ENCODE peak calls at places on chromosomes 12 and 14, in nine cellular contexts. C, Z, S, H, W, M, O, X and B are unnamed samples.

GRCh38 chr14:65344011-65344410 is 68.5 kb upstream of the FUT8 start:
- DNase-seq in O (no peak), W (no peak), C (no peak), S (no peak), Z (no peak), H (no peak), X (no peak), M (no peak), B (no peak)

GRCh38 chr12:110269622-110270124 is 11.4 kb upstream of the ATP2A2 start:
- DNase-seq in X (no peak), W (no peak), S (no peak), H (no peak), M (peak; percentile 42), Z (no peak), C (no peak), O (no peak), B (no peak)

GRCh38 chr14:33676135-33676566 is 274.7 kb downstream of the EGLN3 start:
- DNase-seq in C (peak; percentile 84), M (peak; percentile 88), W (peak; percentile 29), Z (no peak), X (peak; percentile 46), S (peak; percentile 64), H (no peak), O (no peak), B (no peak)

GRCh38 chr14:54567634-54568561 is 970 bp downstream of the SAMD4A start:
- DNase-seq in O (peak; percentile 42), H (peak; percentile 28), X (peak; percentile 59), S (peak; percentile 34), C (peak; percentile 33), W (peak; percentile 37), Z (peak; percentile 50), M (peak; percentile 81), B (peak; percentile 44)

GRCh38 chr12:87779016-87779415 is 250.2 kb downstream of the C12orf50 start:
- DNase-seq in W (no peak), O (no peak), H (no peak), X (no peak), M (no peak), S (no peak), Z (no peak), C (no peak), B (no peak)

GRCh38 chr14:33992274-33993050 is 41.6 kb upstream of the EGLN3 start:
- DNase-seq in X (no peak), C (no peak), S (no peak), M (no peak), Z (no peak), H (no peak), W (no peak), O (no peak), B (no peak)

GRCh38 chr12:44647891-44648690 is 228.0 kb downstream of the NELL2 start:
- DNase-seq in S (no peak), M (peak; percentile 33), O (no peak), H (no peak), W (no peak), Z (no peak), C (no peak), X (no peak), B (no peak)

GRCh38 chr12:78403681-78404080 is 460.9 kb upstream of the SYT1 start:
- DNase-seq in W (no peak), O (no peak), H (no peak), Z (no peak), S (no peak), C (no peak), X (no peak), M (no peak), B (no peak)

GRCh38 chr12:95608252-95609033 is 57.2 kb upstream of the USP44 start:
- DNase-seq in O (peak; percentile 62), W (peak; percentile 69), S (no peak), X (no peak), Z (no peak), M (peak; percentile 67), C (no peak), H (no peak), B (no peak)

GRCh38 chr12:77097846-77098245 is 32.5 kb upstream of the E2F7 start:
- DNase-seq in H (no peak), M (no peak), S (no peak), O (no peak), C (no peak), W (no peak), Z (no peak), X (no peak), B (no peak)

GRCh38 chr14:65226824-65227604 is 124.7 kb upstream of the MAX start:
- DNase-seq in C (no peak), H (no peak), S (no peak), Z (no peak), W (no peak), X (no peak), M (no peak), O (peak; percentile 11), B (no peak)

GRCh38 chr12:51321882-51322281 is 2.1 kb downstream of the BIN2 start:
- DNase-seq in S (no peak), C (no peak), Z (no peak), M (no peak), H (no peak), X (no peak), O (no peak), W (no peak), B (no peak)

GRCh38 chr12:1882850-1883470 is 35.5 kb downstream of the CACNA2D4 start:
- DNase-seq in M (no peak), H (no peak), W (no peak), Z (no peak), X (no peak), C (no peak), O (no peak), S (no peak), B (no peak)

GRCh38 chr14:98932436-98933325 is 339.3 kb downstream of the BCL11B start:
- DNase-seq in O (no peak), W (no peak), S (no peak), M (no peak), Z (no peak), H (no peak), C (no peak), X (no peak), B (no peak)

GRCh38 chr14:31582286-31582691 is 21.1 kb downstream of the NUBPL start:
- DNase-seq in W (no peak), O (no peak), C (no peak), X (no peak), S (no peak), Z (no peak), M (no peak), H (no peak), B (no peak)

GRCh38 chr12:51590347-51591019 is 550 bp upstream of the SCN8A start:
- DNase-seq in Z (peak; percentile 88), O (peak; percentile 90), S (peak; percentile 35), X (peak; percentile 94), H (peak; percentile 53), C (peak; percentile 87), W (peak; percentile 68), M (peak; percentile 94), B (peak; percentile 44)

GRCh38 chr14:29587046-29587445 is 340.6 kb downstream of the PRKD1 start:
- DNase-seq in Z (no peak), M (no peak), H (no peak), C (no peak), O (no peak), S (no peak), W (no peak), X (no peak), B (no peak)

GRCh38 chr12:6432991-6433390 is 11.8 kb upstream of the CD27 start:
- DNase-seq in Z (no peak), S (no peak), X (no peak), M (no peak), H (no peak), W (no peak), C (no peak), O (no peak), B (no peak)

GRCh38 chr12:87227157-87227556 is 802.0 kb downstream of the C12orf50 start:
- DNase-seq in X (no peak), M (no peak), W (no peak), S (no peak), C (no peak), Z (no peak), O (no peak), H (no peak), B (no peak)

GRCh38 chr14:92670177-92670576 is 78.2 kb downstream of the LGMN start:
- DNase-seq in S (no peak), H (no peak), Z (no peak), X (no peak), M (no peak), C (no peak), O (no peak), W (no peak), B (no peak)

GRCh38 chr14:102779574-102780315 is 2.5 kb downstream of the TRAF3 start:
- DNase-seq in O (no peak), S (no peak), M (no peak), X (no peak), Z (no peak), C (no peak), W (no peak), H (no peak), B (no peak)

GRCh38 chr14:99968156-99968920 is 96.9 kb upstream of the EVL start:
- DNase-seq in M (no peak), W (no peak), H (no peak), Z (no peak), X (no peak), S (no peak), C (no peak), O (no peak), B (no peak)

GRCh38 chr14:91392623-91393303 is 24.9 kb downstream of the CCDC88C start:
- DNase-seq in H (no peak), W (no peak), X (no peak), Z (no peak), O (no peak), C (no peak), M (no peak), S (no peak), B (no peak)